ENCODE peak calls at places on chromosomes 6 and 20, in nine cellular contexts. One of them, this sample, is unnamed.
A peak's percentile ranks its signal among the peaks of the same experiment; 100 is the strongest.

GRCh38 chr6:6717953-6718352 is 129.4 kb downstream of the LY86 start:
- DNase-seq in GM13977: no peak
- DNase-seq in WERI-Rb-1: no peak
- DNase-seq in activated T-helper 1 cell treated with Interleukin-2 at 50 U/mL for 16 hours: no peak
- DNase-seq in psoas muscle: no peak
- DNase-seq in A172: no peak
- DNase-seq in fibroblast of pulmonary artery: peak; percentile 55
- DNase-seq in amniotic stem cell: no peak
- DNase-seq in glutamatergic neuron: no peak
- DNase-seq in this sample: no peak

GRCh38 chr6:34547921-34548644 is 8.0 kb downstream of the SPDEF start:
- DNase-seq in GM13977: no peak
- DNase-seq in WERI-Rb-1: no peak
- DNase-seq in activated T-helper 1 cell treated with Interleukin-2 at 50 U/mL for 16 hours: no peak
- DNase-seq in psoas muscle: no peak
- DNase-seq in A172: no peak
- DNase-seq in fibroblast of pulmonary artery: no peak
- DNase-seq in amniotic stem cell: no peak
- DNase-seq in glutamatergic neuron: no peak
- DNase-seq in this sample: no peak

GRCh38 chr6:161984707-161985106 is 710.8 kb upstream of the AGPAT4 start:
- DNase-seq in GM13977: no peak
- DNase-seq in WERI-Rb-1: no peak
- DNase-seq in activated T-helper 1 cell treated with Interleukin-2 at 50 U/mL for 16 hours: no peak
- DNase-seq in psoas muscle: no peak
- DNase-seq in A172: no peak
- DNase-seq in fibroblast of pulmonary artery: no peak
- DNase-seq in amniotic stem cell: no peak
- DNase-seq in glutamatergic neuron: no peak
- DNase-seq in this sample: no peak

GRCh38 chr20:63635431-63636141 is 8.7 kb upstream of the GMEB2 start:
- DNase-seq in GM13977: no peak
- DNase-seq in WERI-Rb-1: no peak
- DNase-seq in activated T-helper 1 cell treated with Interleukin-2 at 50 U/mL for 16 hours: peak; percentile 68
- DNase-seq in psoas muscle: no peak
- DNase-seq in A172: no peak
- DNase-seq in fibroblast of pulmonary artery: no peak
- DNase-seq in amniotic stem cell: no peak
- DNase-seq in glutamatergic neuron: no peak
- DNase-seq in this sample: no peak

GRCh38 chr6:41373367-41373918 is 38.0 kb downstream of the NCR2 start:
- DNase-seq in GM13977: no peak
- DNase-seq in WERI-Rb-1: no peak
- DNase-seq in activated T-helper 1 cell treated with Interleukin-2 at 50 U/mL for 16 hours: no peak
- DNase-seq in psoas muscle: no peak
- DNase-seq in A172: no peak
- DNase-seq in fibroblast of pulmonary artery: no peak
- DNase-seq in amniotic stem cell: no peak
- DNase-seq in glutamatergic neuron: no peak
- DNase-seq in this sample: no peak

GRCh38 chr6:43263314-43264178 is 20.3 kb downstream of the TTBK1 start:
- DNase-seq in GM13977: peak; percentile 97
- DNase-seq in WERI-Rb-1: peak; percentile 95
- DNase-seq in activated T-helper 1 cell treated with Interleukin-2 at 50 U/mL for 16 hours: peak; percentile 50
- DNase-seq in psoas muscle: peak; percentile 75
- DNase-seq in A172: peak; percentile 54
- DNase-seq in fibroblast of pulmonary artery: peak; percentile 75
- DNase-seq in amniotic stem cell: peak; percentile 29
- DNase-seq in glutamatergic neuron: peak; percentile 84
- DNase-seq in this sample: peak; percentile 75

GRCh38 chr20:63183422-63184146 is 32.3 kb downstream of the YTHDF1 start:
- DNase-seq in GM13977: peak; percentile 82
- DNase-seq in WERI-Rb-1: peak; percentile 76
- DNase-seq in activated T-helper 1 cell treated with Interleukin-2 at 50 U/mL for 16 hours: no peak
- DNase-seq in psoas muscle: peak; percentile 67
- DNase-seq in A172: peak; percentile 31
- DNase-seq in fibroblast of pulmonary artery: peak; percentile 24
- DNase-seq in amniotic stem cell: no peak
- DNase-seq in glutamatergic neuron: peak; percentile 78
- DNase-seq in this sample: peak; percentile 39

GRCh38 chr6:98526465-98526864 is 307.9 kb upstream of the POU3F2 start:
- DNase-seq in GM13977: no peak
- DNase-seq in WERI-Rb-1: no peak
- DNase-seq in activated T-helper 1 cell treated with Interleukin-2 at 50 U/mL for 16 hours: no peak
- DNase-seq in psoas muscle: no peak
- DNase-seq in A172: no peak
- DNase-seq in fibroblast of pulmonary artery: no peak
- DNase-seq in amniotic stem cell: no peak
- DNase-seq in glutamatergic neuron: no peak
- DNase-seq in this sample: no peak

GRCh38 chr6:15427360-15428070 is 181.6 kb downstream of the JARID2 start:
- DNase-seq in GM13977: no peak
- DNase-seq in WERI-Rb-1: no peak
- DNase-seq in activated T-helper 1 cell treated with Interleukin-2 at 50 U/mL for 16 hours: no peak
- DNase-seq in psoas muscle: no peak
- DNase-seq in A172: no peak
- DNase-seq in fibroblast of pulmonary artery: peak; percentile 22
- DNase-seq in amniotic stem cell: no peak
- DNase-seq in glutamatergic neuron: no peak
- DNase-seq in this sample: peak; percentile 67

GRCh38 chr6:100228437-100229424 is 234.7 kb upstream of the MCHR2 start:
- DNase-seq in GM13977: peak; percentile 86
- DNase-seq in WERI-Rb-1: peak; percentile 77
- DNase-seq in activated T-helper 1 cell treated with Interleukin-2 at 50 U/mL for 16 hours: no peak
- DNase-seq in psoas muscle: peak; percentile 82
- DNase-seq in A172: peak; percentile 37
- DNase-seq in fibroblast of pulmonary artery: peak; percentile 68
- DNase-seq in amniotic stem cell: no peak
- DNase-seq in glutamatergic neuron: peak; percentile 90
- DNase-seq in this sample: peak; percentile 80

GRCh38 chr20:58054744-58055373 is 173.6 kb downstream of the ANKRD60 start:
- DNase-seq in GM13977: no peak
- DNase-seq in WERI-Rb-1: peak; percentile 74
- DNase-seq in activated T-helper 1 cell treated with Interleukin-2 at 50 U/mL for 16 hours: no peak
- DNase-seq in psoas muscle: peak; percentile 64
- DNase-seq in A172: no peak
- DNase-seq in fibroblast of pulmonary artery: no peak
- DNase-seq in amniotic stem cell: no peak
- DNase-seq in glutamatergic neuron: peak; percentile 52
- DNase-seq in this sample: no peak

GRCh38 chr20:57650756-57651483 is 30.7 kb upstream of the ZBP1 start:
- DNase-seq in GM13977: no peak
- DNase-seq in WERI-Rb-1: no peak
- DNase-seq in activated T-helper 1 cell treated with Interleukin-2 at 50 U/mL for 16 hours: no peak
- DNase-seq in psoas muscle: no peak
- DNase-seq in A172: no peak
- DNase-seq in fibroblast of pulmonary artery: no peak
- DNase-seq in amniotic stem cell: no peak
- DNase-seq in glutamatergic neuron: no peak
- DNase-seq in this sample: no peak

GRCh38 chr6:21507811-21508210 is 85.7 kb upstream of the SOX4 start:
- DNase-seq in GM13977: no peak
- DNase-seq in WERI-Rb-1: no peak
- DNase-seq in activated T-helper 1 cell treated with Interleukin-2 at 50 U/mL for 16 hours: no peak
- DNase-seq in psoas muscle: no peak
- DNase-seq in A172: peak; percentile 13
- DNase-seq in fibroblast of pulmonary artery: peak; percentile 27
- DNase-seq in amniotic stem cell: no peak
- DNase-seq in glutamatergic neuron: no peak
- DNase-seq in this sample: no peak

GRCh38 chr6:109869398-109870165 is 108.5 kb upstream of the GPR6 start:
- DNase-seq in GM13977: no peak
- DNase-seq in WERI-Rb-1: no peak
- DNase-seq in activated T-helper 1 cell treated with Interleukin-2 at 50 U/mL for 16 hours: no peak
- DNase-seq in psoas muscle: no peak
- DNase-seq in A172: no peak
- DNase-seq in fibroblast of pulmonary artery: peak; percentile 20
- DNase-seq in amniotic stem cell: no peak
- DNase-seq in glutamatergic neuron: no peak
- DNase-seq in this sample: peak; percentile 22

GRCh38 chr20:11849270-11849920 is 68.3 kb upstream of the BTBD3 start:
- DNase-seq in GM13977: no peak
- DNase-seq in WERI-Rb-1: peak; percentile 10
- DNase-seq in activated T-helper 1 cell treated with Interleukin-2 at 50 U/mL for 16 hours: no peak
- DNase-seq in psoas muscle: no peak
- DNase-seq in A172: no peak
- DNase-seq in fibroblast of pulmonary artery: peak; percentile 23
- DNase-seq in amniotic stem cell: no peak
- DNase-seq in glutamatergic neuron: no peak
- DNase-seq in this sample: peak; percentile 33

GRCh38 chr6:166365221-166365620 is 17.5 kb downstream of the MPC1 start:
- DNase-seq in GM13977: no peak
- DNase-seq in WERI-Rb-1: no peak
- DNase-seq in activated T-helper 1 cell treated with Interleukin-2 at 50 U/mL for 16 hours: no peak
- DNase-seq in psoas muscle: no peak
- DNase-seq in A172: peak; percentile 67
- DNase-seq in fibroblast of pulmonary artery: peak; percentile 78
- DNase-seq in amniotic stem cell: no peak
- DNase-seq in glutamatergic neuron: no peak
- DNase-seq in this sample: peak; percentile 77

GRCh38 chr20:25285856-25286798 is 38.2 kb downstream of the PYGB start:
- DNase-seq in GM13977: no peak
- DNase-seq in WERI-Rb-1: peak; percentile 7
- DNase-seq in activated T-helper 1 cell treated with Interleukin-2 at 50 U/mL for 16 hours: no peak
- DNase-seq in psoas muscle: peak; percentile 34
- DNase-seq in A172: no peak
- DNase-seq in fibroblast of pulmonary artery: no peak
- DNase-seq in amniotic stem cell: no peak
- DNase-seq in glutamatergic neuron: peak; percentile 10
- DNase-seq in this sample: no peak

GRCh38 chr20:62346398-62347150 is 20.5 kb downstream of the LAMA5 start:
- DNase-seq in GM13977: no peak
- DNase-seq in WERI-Rb-1: no peak
- DNase-seq in activated T-helper 1 cell treated with Interleukin-2 at 50 U/mL for 16 hours: no peak
- DNase-seq in psoas muscle: no peak
- DNase-seq in A172: no peak
- DNase-seq in fibroblast of pulmonary artery: no peak
- DNase-seq in amniotic stem cell: no peak
- DNase-seq in glutamatergic neuron: no peak
- DNase-seq in this sample: no peak

GRCh38 chr6:85362652-85363310 is 87.1 kb upstream of the NT5E start:
- DNase-seq in GM13977: no peak
- DNase-seq in WERI-Rb-1: no peak
- DNase-seq in activated T-helper 1 cell treated with Interleukin-2 at 50 U/mL for 16 hours: no peak
- DNase-seq in psoas muscle: no peak
- DNase-seq in A172: no peak
- DNase-seq in fibroblast of pulmonary artery: no peak
- DNase-seq in amniotic stem cell: no peak
- DNase-seq in glutamatergic neuron: no peak
- DNase-seq in this sample: peak; percentile 66

GRCh38 chr20:8039048-8039447 is 19.5 kb upstream of the TMX4 start:
- DNase-seq in GM13977: no peak
- DNase-seq in WERI-Rb-1: no peak
- DNase-seq in activated T-helper 1 cell treated with Interleukin-2 at 50 U/mL for 16 hours: no peak
- DNase-seq in psoas muscle: no peak
- DNase-seq in A172: peak; percentile 3
- DNase-seq in fibroblast of pulmonary artery: no peak
- DNase-seq in amniotic stem cell: no peak
- DNase-seq in glutamatergic neuron: no peak
- DNase-seq in this sample: no peak

GRCh38 chr6:32972353-32973143 is 4.2 kb downstream of the BRD2 start:
- DNase-seq in GM13977: peak; percentile 75
- DNase-seq in WERI-Rb-1: peak; percentile 47
- DNase-seq in activated T-helper 1 cell treated with Interleukin-2 at 50 U/mL for 16 hours: peak; percentile 47
- DNase-seq in psoas muscle: no peak
- DNase-seq in A172: no peak
- DNase-seq in fibroblast of pulmonary artery: no peak
- DNase-seq in amniotic stem cell: no peak
- DNase-seq in glutamatergic neuron: peak; percentile 50
- DNase-seq in this sample: no peak

GRCh38 chr6:141830530-141830929 is 302.2 kb upstream of the GJE1 start:
- DNase-seq in GM13977: no peak
- DNase-seq in WERI-Rb-1: no peak
- DNase-seq in activated T-helper 1 cell treated with Interleukin-2 at 50 U/mL for 16 hours: no peak
- DNase-seq in psoas muscle: no peak
- DNase-seq in A172: no peak
- DNase-seq in fibroblast of pulmonary artery: no peak
- DNase-seq in amniotic stem cell: no peak
- DNase-seq in glutamatergic neuron: no peak
- DNase-seq in this sample: peak; percentile 2

GRCh38 chr20:63124092-63124781 is 91.7 kb downstream of the YTHDF1 start:
- DNase-seq in GM13977: no peak
- DNase-seq in WERI-Rb-1: peak; percentile 1
- DNase-seq in activated T-helper 1 cell treated with Interleukin-2 at 50 U/mL for 16 hours: no peak
- DNase-seq in psoas muscle: peak; percentile 22
- DNase-seq in A172: peak; percentile 78
- DNase-seq in fibroblast of pulmonary artery: peak; percentile 4
- DNase-seq in amniotic stem cell: no peak
- DNase-seq in glutamatergic neuron: no peak
- DNase-seq in this sample: peak; percentile 15

GRCh38 chr6:84882768-84883766 is 118.7 kb upstream of the TBX18 start:
- DNase-seq in GM13977: no peak
- DNase-seq in WERI-Rb-1: no peak
- DNase-seq in activated T-helper 1 cell treated with Interleukin-2 at 50 U/mL for 16 hours: no peak
- DNase-seq in psoas muscle: no peak
- DNase-seq in A172: peak; percentile 54
- DNase-seq in fibroblast of pulmonary artery: peak; percentile 18
- DNase-seq in amniotic stem cell: no peak
- DNase-seq in glutamatergic neuron: no peak
- DNase-seq in this sample: no peak

GRCh38 chr6:109714156-109714555 is 23.1 kb downstream of the FIG4 start:
- DNase-seq in GM13977: no peak
- DNase-seq in WERI-Rb-1: no peak
- DNase-seq in activated T-helper 1 cell treated with Interleukin-2 at 50 U/mL for 16 hours: no peak
- DNase-seq in psoas muscle: no peak
- DNase-seq in A172: no peak
- DNase-seq in fibroblast of pulmonary artery: no peak
- DNase-seq in amniotic stem cell: no peak
- DNase-seq in glutamatergic neuron: no peak
- DNase-seq in this sample: no peak

GRCh38 chr6:138035070-138035469 is 72.1 kb downstream of the PERP start:
- DNase-seq in GM13977: no peak
- DNase-seq in WERI-Rb-1: no peak
- DNase-seq in activated T-helper 1 cell treated with Interleukin-2 at 50 U/mL for 16 hours: no peak
- DNase-seq in psoas muscle: no peak
- DNase-seq in A172: no peak
- DNase-seq in fibroblast of pulmonary artery: no peak
- DNase-seq in amniotic stem cell: no peak
- DNase-seq in glutamatergic neuron: no peak
- DNase-seq in this sample: no peak

GRCh38 chr6:129567374-129567773 is 142.6 kb downstream of the ARHGAP18 start:
- DNase-seq in GM13977: no peak
- DNase-seq in WERI-Rb-1: peak; percentile 54
- DNase-seq in activated T-helper 1 cell treated with Interleukin-2 at 50 U/mL for 16 hours: no peak
- DNase-seq in psoas muscle: no peak
- DNase-seq in A172: peak; percentile 16
- DNase-seq in fibroblast of pulmonary artery: peak; percentile 43
- DNase-seq in amniotic stem cell: no peak
- DNase-seq in glutamatergic neuron: peak; percentile 61
- DNase-seq in this sample: peak; percentile 29

GRCh38 chr20:33927703-33928102 is 66.0 kb upstream of the RALY start:
- DNase-seq in GM13977: no peak
- DNase-seq in WERI-Rb-1: no peak
- DNase-seq in activated T-helper 1 cell treated with Interleukin-2 at 50 U/mL for 16 hours: no peak
- DNase-seq in psoas muscle: no peak
- DNase-seq in A172: no peak
- DNase-seq in fibroblast of pulmonary artery: no peak
- DNase-seq in amniotic stem cell: no peak
- DNase-seq in glutamatergic neuron: no peak
- DNase-seq in this sample: peak; percentile 7

GRCh38 chr20:63118786-63119450 is 97.0 kb downstream of the YTHDF1 start:
- DNase-seq in GM13977: no peak
- DNase-seq in WERI-Rb-1: peak; percentile 45
- DNase-seq in activated T-helper 1 cell treated with Interleukin-2 at 50 U/mL for 16 hours: no peak
- DNase-seq in psoas muscle: no peak
- DNase-seq in A172: no peak
- DNase-seq in fibroblast of pulmonary artery: no peak
- DNase-seq in amniotic stem cell: no peak
- DNase-seq in glutamatergic neuron: peak; percentile 15
- DNase-seq in this sample: no peak

GRCh38 chr6:13524801-13525508 is 37.6 kb upstream of the GFOD1 start:
- DNase-seq in GM13977: no peak
- DNase-seq in WERI-Rb-1: no peak
- DNase-seq in activated T-helper 1 cell treated with Interleukin-2 at 50 U/mL for 16 hours: no peak
- DNase-seq in psoas muscle: no peak
- DNase-seq in A172: no peak
- DNase-seq in fibroblast of pulmonary artery: no peak
- DNase-seq in amniotic stem cell: no peak
- DNase-seq in glutamatergic neuron: no peak
- DNase-seq in this sample: no peak

This sample was measured in EH.